ENCODE peak calls at places on chromosome 21, in four cellular contexts. One of them, this sample, is unnamed.

GRCh38 chr21:40618216-40618615 is 228.7 kb downstream of the DSCAM start:
- DNase-seq in brain microvascular endothelial cell: no peak
- DNase-seq in cardiac muscle cell: no peak
- DNase-seq in CD8-positive, alpha-beta T cell: no peak
- DNase-seq in this sample: no peak

GRCh38 chr21:21279193-21279901 is 281.1 kb downstream of the NCAM2 start:
- DNase-seq in brain microvascular endothelial cell: no peak
- DNase-seq in cardiac muscle cell: no peak
- DNase-seq in CD8-positive, alpha-beta T cell: no peak
- DNase-seq in this sample: no peak

GRCh38 chr21:28675265-28676041 is 317.2 kb downstream of the LTN1 start:
- DNase-seq in brain microvascular endothelial cell: no peak
- DNase-seq in cardiac muscle cell: peak; percentile 8
- DNase-seq in CD8-positive, alpha-beta T cell: no peak
- DNase-seq in this sample: peak; percentile 77

GRCh38 chr21:43332872-43333300 is 94.0 kb downstream of the SIK1 start:
- DNase-seq in brain microvascular endothelial cell: no peak
- DNase-seq in cardiac muscle cell: peak; percentile 49
- DNase-seq in CD8-positive, alpha-beta T cell: no peak
- DNase-seq in this sample: no peak

GRCh38 chr21:33894736-33895288 is 20.8 kb downstream of the ATP5PO start:
- DNase-seq in brain microvascular endothelial cell: peak; percentile 90
- DNase-seq in cardiac muscle cell: peak; percentile 94
- DNase-seq in CD8-positive, alpha-beta T cell: peak; percentile 69
- DNase-seq in this sample: peak; percentile 93

GRCh38 chr21:29546071-29546470 is 247.3 kb downstream of the BACH1 start:
- DNase-seq in brain microvascular endothelial cell: no peak
- DNase-seq in cardiac muscle cell: peak; percentile 5
- DNase-seq in CD8-positive, alpha-beta T cell: no peak
- DNase-seq in this sample: peak; percentile 14

GRCh38 chr21:29477941-29478340 is 179.2 kb downstream of the BACH1 start:
- DNase-seq in brain microvascular endothelial cell: peak; percentile 43
- DNase-seq in cardiac muscle cell: peak; percentile 30
- DNase-seq in CD8-positive, alpha-beta T cell: no peak
- DNase-seq in this sample: peak; percentile 56

GRCh38 chr21:46033410-46034404 is 52.1 kb downstream of the COL6A1 start:
- DNase-seq in brain microvascular endothelial cell: no peak
- DNase-seq in cardiac muscle cell: no peak
- DNase-seq in CD8-positive, alpha-beta T cell: no peak
- DNase-seq in this sample: no peak

GRCh38 chr21:28737671-28738279 is 254.9 kb downstream of the LTN1 start:
- DNase-seq in brain microvascular endothelial cell: peak; percentile 29
- DNase-seq in cardiac muscle cell: peak; percentile 56
- DNase-seq in CD8-positive, alpha-beta T cell: no peak
- DNase-seq in this sample: peak; percentile 52

GRCh38 chr21:29145354-29145782 is 14.9 kb downstream of the MAP3K7CL start:
- DNase-seq in brain microvascular endothelial cell: peak; percentile 83
- DNase-seq in cardiac muscle cell: peak; percentile 89
- DNase-seq in CD8-positive, alpha-beta T cell: no peak
- DNase-seq in this sample: peak; percentile 91

GRCh38 chr21:25564349-25564948 is 42.8 kb downstream of the MRPL39 start:
- DNase-seq in brain microvascular endothelial cell: no peak
- DNase-seq in cardiac muscle cell: no peak
- DNase-seq in CD8-positive, alpha-beta T cell: no peak
- DNase-seq in this sample: no peak

GRCh38 chr21:17387030-17387617 is 125.7 kb upstream of the CXADR start:
- DNase-seq in brain microvascular endothelial cell: peak; percentile 53
- DNase-seq in cardiac muscle cell: peak; percentile 76
- DNase-seq in CD8-positive, alpha-beta T cell: peak; percentile 48
- DNase-seq in this sample: peak; percentile 20

DNA sequence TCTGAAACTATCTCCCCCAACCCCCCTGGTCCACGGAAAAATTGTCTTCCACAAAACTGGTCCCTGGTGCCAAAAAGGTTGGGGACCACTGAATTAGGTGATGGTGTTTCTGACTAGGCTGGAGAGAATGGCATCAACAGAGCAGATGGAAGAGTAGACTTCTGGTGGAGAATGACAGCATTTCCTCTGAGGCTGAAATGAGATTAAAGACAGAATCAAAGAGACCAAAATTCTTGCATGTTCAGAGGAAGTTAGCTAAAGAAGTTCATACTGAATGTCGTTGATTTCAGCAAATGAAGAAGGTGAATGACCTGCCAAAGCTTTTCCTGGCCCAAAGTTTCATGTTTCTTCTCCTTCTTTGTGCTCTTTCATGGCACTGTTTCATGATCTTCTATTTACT is 188.2 kb upstream of the RUNX1 start:
- DNase-seq in brain microvascular endothelial cell: no peak
- DNase-seq in cardiac muscle cell: no peak
- DNase-seq in CD8-positive, alpha-beta T cell: no peak
- DNase-seq in this sample: no peak
- H3K4me3 ChIP-seq in brain microvascular endothelial cell: no peak overlapping the region
- H3K4me3 ChIP-seq in cardiac muscle cell: no peak overlapping the region
- H3K4me3 ChIP-seq in CD8-positive, alpha-beta T cell: no peak overlapping the region
- H3K4me3 ChIP-seq in this sample: no peak overlapping the region

GRCh38 chr21:38995755-38996154 is 187.5 kb downstream of the PSMG1 start:
- DNase-seq in brain microvascular endothelial cell: no peak
- DNase-seq in cardiac muscle cell: no peak
- DNase-seq in CD8-positive, alpha-beta T cell: no peak
- DNase-seq in this sample: no peak
- H3K4me3 ChIP-seq in brain microvascular endothelial cell: no peak overlapping the region
- H3K4me3 ChIP-seq in cardiac muscle cell: no peak overlapping the region
- H3K4me3 ChIP-seq in CD8-positive, alpha-beta T cell: no peak overlapping the region
- H3K4me3 ChIP-seq in this sample: no peak overlapping the region

DNA sequence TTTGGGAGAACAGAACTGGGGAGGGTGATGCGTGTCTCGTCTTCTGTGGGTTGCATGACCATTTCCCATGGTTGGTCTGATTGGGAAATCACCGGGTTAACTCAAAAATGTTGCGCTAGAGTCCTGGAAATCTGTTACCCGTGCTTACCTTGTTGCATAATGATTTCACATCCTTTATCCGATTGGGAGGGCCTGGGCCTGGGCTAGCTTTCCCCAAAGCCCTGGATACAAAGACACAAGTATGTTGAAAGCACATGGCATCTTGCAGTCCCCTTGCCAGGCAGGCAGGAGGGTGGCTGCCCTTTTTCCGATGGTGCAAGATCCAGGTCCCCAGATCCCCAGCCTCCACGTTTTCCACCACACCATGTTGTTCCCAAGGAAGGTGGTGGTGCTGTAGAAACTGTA is 582 bp downstream of the TRPM2 start:
- DNase-seq in brain microvascular endothelial cell: no peak
- DNase-seq in cardiac muscle cell: no peak
- DNase-seq in CD8-positive, alpha-beta T cell: no peak
- DNase-seq in this sample: no peak
- H3K4me3 ChIP-seq in brain microvascular endothelial cell: no peak overlapping the region
- H3K4me3 ChIP-seq in cardiac muscle cell: no peak overlapping the region
- H3K4me3 ChIP-seq in CD8-positive, alpha-beta T cell: peak overlapping the region; percentile 11
- H3K4me3 ChIP-seq in this sample: no peak overlapping the region

DNA sequence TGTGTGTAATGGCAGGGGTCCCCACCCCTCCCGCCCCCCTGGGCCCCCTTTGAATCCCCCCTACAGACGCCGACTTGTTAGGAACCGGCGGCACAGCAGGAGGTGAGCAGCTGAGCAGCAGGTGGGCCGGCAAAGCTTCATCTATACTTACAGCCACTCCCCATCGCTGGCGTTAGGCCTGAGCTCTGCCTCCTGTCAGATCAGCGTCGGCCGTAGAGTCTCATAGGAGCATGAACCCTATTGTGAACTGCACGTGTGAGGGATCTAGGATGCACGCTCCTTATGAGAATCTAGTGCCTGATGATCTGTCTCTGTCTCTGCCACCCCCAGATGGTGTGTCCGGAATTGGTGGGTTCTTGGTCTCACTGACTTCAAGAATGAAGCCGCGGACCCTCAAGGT is 14.9 kb upstream of the VPS26C start:
- DNase-seq in brain microvascular endothelial cell: no peak
- DNase-seq in cardiac muscle cell: no peak
- DNase-seq in CD8-positive, alpha-beta T cell: peak; percentile 13
- DNase-seq in this sample: no peak
- H3K4me3 ChIP-seq in brain microvascular endothelial cell: no peak overlapping the region
- H3K4me3 ChIP-seq in cardiac muscle cell: no peak overlapping the region
- H3K4me3 ChIP-seq in CD8-positive, alpha-beta T cell: no peak overlapping the region
- H3K4me3 ChIP-seq in this sample: no peak overlapping the region

DNA sequence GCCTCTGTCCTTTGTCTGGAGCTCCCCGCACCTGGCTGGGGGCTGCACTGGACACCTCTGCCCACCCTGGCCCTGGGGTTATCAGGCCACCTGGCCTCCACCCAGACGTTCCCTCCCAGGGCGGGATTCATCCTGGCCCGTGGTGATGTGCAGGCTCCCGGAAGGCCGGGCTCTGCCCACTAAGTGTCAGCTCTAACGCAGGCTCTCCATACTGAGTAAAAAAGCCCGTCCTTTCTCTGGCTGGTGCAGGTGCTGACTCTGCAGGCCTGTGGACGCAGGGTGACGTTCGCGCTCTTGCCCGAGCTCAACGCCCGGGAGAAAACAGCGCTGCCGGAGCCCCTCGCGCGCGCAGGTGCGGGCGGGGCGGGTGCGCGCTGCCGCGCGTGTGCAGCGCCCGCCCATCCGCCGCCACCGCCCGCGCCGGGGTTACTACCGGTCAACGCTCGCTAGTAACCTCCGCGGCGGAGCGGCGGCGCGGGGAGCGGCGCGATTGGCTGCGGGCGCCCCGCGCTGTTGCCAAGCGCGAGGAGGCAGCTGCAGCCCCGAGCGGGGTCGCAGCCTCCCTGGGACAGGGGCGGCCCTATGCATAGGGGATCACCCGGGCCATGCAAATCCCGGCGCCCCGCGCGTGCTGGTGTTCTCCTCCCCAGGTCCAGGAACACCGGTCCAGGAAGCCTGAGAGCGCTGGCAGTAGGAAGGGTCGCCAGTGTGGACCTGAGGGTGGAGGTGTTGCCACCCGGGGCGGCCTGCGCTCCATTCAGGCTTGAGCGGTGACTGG is 15.7 kb downstream of the ABCG1 start:
- DNase-seq in brain microvascular endothelial cell: peak; percentile 24
- DNase-seq in cardiac muscle cell: peak; percentile 40
- DNase-seq in CD8-positive, alpha-beta T cell: peak; percentile 74
- DNase-seq in this sample: peak; percentile 53
- H3K4me3 ChIP-seq in brain microvascular endothelial cell: no peak overlapping the region
- H3K4me3 ChIP-seq in cardiac muscle cell: peak overlapping the region; percentile 16
- H3K4me3 ChIP-seq in CD8-positive, alpha-beta T cell: peak overlapping the region; percentile 51
- H3K4me3 ChIP-seq in this sample: no peak overlapping the region

GRCh38 chr21:26843912-26844257 is 1.3 kb downstream of the ADAMTS1 start:
- DNase-seq in brain microvascular endothelial cell: peak; percentile 60
- DNase-seq in cardiac muscle cell: peak; percentile 66
- DNase-seq in CD8-positive, alpha-beta T cell: no peak
- DNase-seq in this sample: no peak

GRCh38 chr21:26845066-26845749 is at the start of gene ADAMTS1:
- DNase-seq in brain microvascular endothelial cell: peak; percentile 75
- DNase-seq in cardiac muscle cell: peak; percentile 96
- DNase-seq in CD8-positive, alpha-beta T cell: peak; percentile 18
- DNase-seq in this sample: peak; percentile 97

GRCh38 chr21:26842976-26843911 is 2.0 kb downstream of the ADAMTS1 start:
- DNase-seq in brain microvascular endothelial cell: peak; percentile 96
- DNase-seq in cardiac muscle cell: peak; percentile 96
- DNase-seq in CD8-positive, alpha-beta T cell: peak; percentile 27
- DNase-seq in this sample: peak; percentile 98

GRCh38 chr21:26845750-26846035 is 484 bp upstream of the ADAMTS1 start:
- DNase-seq in brain microvascular endothelial cell: no peak
- DNase-seq in cardiac muscle cell: no peak
- DNase-seq in CD8-positive, alpha-beta T cell: no peak
- DNase-seq in this sample: no peak

DNA sequence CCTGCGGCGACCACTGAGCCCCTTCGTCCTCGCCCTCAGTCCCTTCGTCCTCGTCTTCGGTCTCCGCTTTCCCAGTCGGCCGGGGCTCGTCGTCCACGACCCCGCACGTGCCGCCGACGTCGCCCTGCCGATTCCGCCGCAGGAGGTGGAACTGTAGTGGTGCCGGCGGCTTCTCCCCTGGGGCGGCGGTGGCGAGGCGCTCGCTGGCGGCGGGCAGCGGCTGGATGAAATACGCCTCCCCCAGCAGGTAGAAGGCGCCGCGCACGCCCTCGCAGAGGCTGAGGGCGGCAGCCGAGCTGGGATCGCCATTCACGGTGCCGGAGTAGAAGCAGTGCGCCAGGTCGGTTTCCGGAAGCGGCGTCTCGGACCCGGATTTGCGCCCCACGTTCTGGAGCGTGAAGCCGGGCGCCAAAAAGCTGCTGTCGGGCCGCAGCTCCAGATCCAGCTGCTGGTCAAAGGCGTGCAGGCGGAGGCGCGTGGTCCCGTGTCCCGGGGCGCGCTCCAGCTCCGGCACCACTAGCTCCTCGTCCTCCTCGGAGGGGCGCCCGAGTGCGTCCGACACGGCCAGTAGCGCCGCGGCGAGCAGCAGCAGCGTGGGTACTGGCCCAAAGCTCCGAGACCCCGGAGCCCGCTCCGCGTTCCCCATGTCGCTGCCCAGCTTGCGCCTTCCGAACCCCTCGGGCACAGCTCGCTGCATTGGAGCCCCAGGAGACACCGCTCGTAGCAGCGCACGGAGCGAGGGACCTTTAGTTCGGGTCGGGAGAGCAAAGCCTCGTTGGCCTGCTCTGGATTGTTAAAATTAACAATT is 747 bp downstream of the ADAMTS1 start:
- DNase-seq in brain microvascular endothelial cell: peak; percentile 21
- DNase-seq in cardiac muscle cell: peak; percentile 61
- DNase-seq in CD8-positive, alpha-beta T cell: no peak
- DNase-seq in this sample: peak; percentile 71
- H3K4me3 ChIP-seq in brain microvascular endothelial cell: peak overlapping the region; percentile 87
- H3K4me3 ChIP-seq in cardiac muscle cell: peak overlapping the region; percentile 97
- H3K4me3 ChIP-seq in CD8-positive, alpha-beta T cell: peak overlapping the region; percentile 25
- H3K4me3 ChIP-seq in this sample: peak overlapping the region; percentile 89

GRCh38 chr21:15060776-15061175 is 4.0 kb downstream of the NRIP1 start:
- DNase-seq in brain microvascular endothelial cell: peak; percentile 7
- DNase-seq in cardiac muscle cell: no peak
- DNase-seq in CD8-positive, alpha-beta T cell: no peak
- DNase-seq in this sample: peak; percentile 18
- H3K4me3 ChIP-seq in brain microvascular endothelial cell: peak overlapping the region; percentile 7
- H3K4me3 ChIP-seq in cardiac muscle cell: no peak overlapping the region
- H3K4me3 ChIP-seq in CD8-positive, alpha-beta T cell: no peak overlapping the region
- H3K4me3 ChIP-seq in this sample: peak overlapping the region; percentile 21

GRCh38 chr21:37208056-37208705 is 59.0 kb downstream of the VPS26C start:
- DNase-seq in brain microvascular endothelial cell: no peak
- DNase-seq in cardiac muscle cell: no peak
- DNase-seq in CD8-positive, alpha-beta T cell: no peak
- DNase-seq in this sample: peak; percentile 13
- H3K4me3 ChIP-seq in brain microvascular endothelial cell: no peak overlapping the region
- H3K4me3 ChIP-seq in cardiac muscle cell: no peak overlapping the region
- H3K4me3 ChIP-seq in CD8-positive, alpha-beta T cell: no peak overlapping the region
- H3K4me3 ChIP-seq in this sample: no peak overlapping the region

GRCh38 chr21:41682719-41683179 is 84.1 kb downstream of the RIPK4 start:
- DNase-seq in brain microvascular endothelial cell: no peak
- DNase-seq in cardiac muscle cell: no peak
- DNase-seq in CD8-positive, alpha-beta T cell: no peak
- DNase-seq in this sample: no peak

GRCh38 chr21:41678944-41679343 is 87.9 kb downstream of the RIPK4 start:
- DNase-seq in brain microvascular endothelial cell: peak; percentile 95
- DNase-seq in cardiac muscle cell: peak; percentile 98
- DNase-seq in CD8-positive, alpha-beta T cell: no peak
- DNase-seq in this sample: peak; percentile 92

GRCh38 chr21:41681939-41682718 is 84.7 kb downstream of the RIPK4 start:
- DNase-seq in brain microvascular endothelial cell: no peak
- DNase-seq in cardiac muscle cell: no peak
- DNase-seq in CD8-positive, alpha-beta T cell: no peak
- DNase-seq in this sample: no peak

GRCh38 chr21:41681336-41681801 is 85.5 kb downstream of the RIPK4 start:
- DNase-seq in brain microvascular endothelial cell: no peak
- DNase-seq in cardiac muscle cell: no peak
- DNase-seq in CD8-positive, alpha-beta T cell: no peak
- DNase-seq in this sample: no peak

GRCh38 chr21:41680444-41681335 is 86.2 kb downstream of the RIPK4 start:
- DNase-seq in brain microvascular endothelial cell: no peak
- DNase-seq in cardiac muscle cell: no peak
- DNase-seq in CD8-positive, alpha-beta T cell: no peak
- DNase-seq in this sample: no peak
- H3K4me3 ChIP-seq in brain microvascular endothelial cell: no peak overlapping the region
- H3K4me3 ChIP-seq in cardiac muscle cell: no peak overlapping the region
- H3K4me3 ChIP-seq in CD8-positive, alpha-beta T cell: no peak overlapping the region
- H3K4me3 ChIP-seq in this sample: no peak overlapping the region

This sample was measured in foreskin fibroblast.